ENCODE peak calls at places on chromosome 7, in nine cellular contexts. O, Q, Y, Z, R, W, C, K and A are unnamed samples.

GRCh38 chr7:21999896-22000295 is 54.2 kb upstream of the CDCA7L start:
- DNase-seq in O (peak), Q (no peak), Y (no peak), Z (peak), R (no peak), W (no peak), C (no peak), K (peak), A (no peak)

GRCh38 chr7:114100810-114101209 is 182.0 kb upstream of the PPP1R3A start:
- DNase-seq in O (no peak), Q (no peak), Y (no peak), Z (no peak), R (no peak), W (no peak), C (no peak), K (no peak), A (no peak)

GRCh38 chr7:30169585-30169978 is 34.8 kb downstream of the MTURN start:
- DNase-seq in O (peak), Q (no peak), Y (no peak), Z (peak), R (no peak), W (no peak), C (no peak), K (no peak), A (no peak)

GRCh38 chr7:44631458-44632115 is 25.2 kb downstream of the OGDH start:
- DNase-seq in O (no peak), Q (no peak), Y (peak), Z (no peak), R (no peak), W (peak), C (no peak), K (no peak), A (no peak)

GRCh38 chr7:148398844-148399365 is 191.7 kb upstream of the C7orf33 start:
- DNase-seq in O (no peak), Q (no peak), Y (no peak), Z (no peak), R (no peak), W (no peak), C (no peak), K (peak), A (no peak)

GRCh38 chr7:46352335-46352954 is 431.4 kb upstream of the IGFBP3 start:
- DNase-seq in O (peak), Q (no peak), Y (peak), Z (peak), R (peak), W (peak), C (peak), K (peak), A (peak)

GRCh38 chr7:96120445-96120844 is 201.5 kb downstream of the SLC25A13 start:
- DNase-seq in O (peak), Q (no peak), Y (no peak), Z (no peak), R (no peak), W (no peak), C (no peak), K (no peak), A (no peak)

GRCh38 chr7:22109761-22110160 is 164.1 kb upstream of the CDCA7L start:
- DNase-seq in O (peak), Q (peak), Y (peak), Z (peak), R (no peak), W (peak), C (peak), K (peak), A (peak)

GRCh38 chr7:67422601-67423000 is 426.0 kb downstream of the TYW1 start:
- DNase-seq in O (no peak), Q (no peak), Y (no peak), Z (no peak), R (no peak), W (no peak), C (no peak), K (no peak), A (no peak)

GRCh38 chr7:115274-115911 is 77.0 kb upstream of the FAM20C start:
- DNase-seq in O (peak), Q (no peak), Y (peak), Z (peak), R (no peak), W (peak), C (no peak), K (peak), A (peak)

GRCh38 chr7:36604801-36605200 is 119.5 kb downstream of the AOAH start:
- DNase-seq in O (no peak), Q (no peak), Y (no peak), Z (no peak), R (no peak), W (no peak), C (no peak), K (no peak), A (no peak)

GRCh38 chr7:44163591-44163990 is 22.5 kb upstream of the MYL7 start:
- DNase-seq in O (peak), Q (no peak), Y (peak), Z (peak), R (no peak), W (no peak), C (no peak), K (peak), A (peak)

GRCh38 chr7:104825099-104825498 is 188.9 kb upstream of the KMT2E start:
- DNase-seq in O (no peak), Q (no peak), Y (no peak), Z (no peak), R (no peak), W (no peak), C (no peak), K (no peak), A (no peak)

GRCh38 chr7:24978837-24979469 is 1.0 kb downstream of the OSBPL3 start:
- DNase-seq in O (no peak), Q (peak), Y (no peak), Z (no peak), R (peak), W (peak), C (peak), K (no peak), A (no peak)

GRCh38 chr7:24979863-24980694 is at the start of gene OSBPL3:
- DNase-seq in O (peak), Q (peak), Y (peak), Z (peak), R (peak), W (peak), C (peak), K (peak), A (peak)

GRCh38 chr7:24980695-24981543 is 941 bp upstream of the OSBPL3 start:
- DNase-seq in O (peak), Q (peak), Y (peak), Z (peak), R (no peak), W (peak), C (peak), K (peak), A (peak)

GRCh38 chr7:24981544-24981951 is 1.6 kb upstream of the OSBPL3 start:
- DNase-seq in O (peak), Q (peak), Y (peak), Z (peak), R (peak), W (peak), C (peak), K (peak), A (peak)

DNA sequence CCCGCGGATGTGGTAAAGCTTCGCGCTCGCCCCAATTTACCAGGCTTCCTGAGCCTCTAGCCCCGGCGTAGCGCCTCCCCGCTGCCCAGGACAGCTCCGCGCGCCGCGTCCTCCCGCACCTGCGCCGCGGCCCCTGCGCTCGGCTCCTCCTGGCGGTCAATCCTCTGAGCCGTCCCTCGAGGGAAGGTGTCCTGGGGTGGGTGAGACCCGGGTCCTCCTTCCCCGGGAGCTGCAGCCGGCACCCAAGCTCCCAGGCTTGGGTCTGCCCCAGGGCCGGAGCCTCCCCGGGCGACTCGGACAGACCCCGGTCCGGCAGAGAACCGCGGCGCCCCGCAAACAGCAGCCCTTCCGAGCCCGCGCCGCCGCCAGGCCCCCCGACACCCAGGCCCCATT is 512 bp downstream of the OSBPL3 start:
- DNase-seq in O (peak), Q (peak), Y (peak), Z (peak), R (peak), W (peak), C (peak), K (peak), A (peak)
- TF ChIP-seq CTCF in O (peak), Q (peak), Y (peak), Z (peak), R (peak), W (peak), C (peak), K (peak), A (peak)

GRCh38 chr7:17301491-17302101 is 3.1 kb downstream of the AHR start:
- DNase-seq in O (peak), Q (peak), Y (peak), Z (peak), R (peak), W (peak), C (peak), K (peak), A (peak)

GRCh38 chr7:17305387-17306171 is 7.1 kb downstream of the AHR start:
- DNase-seq in O (peak), Q (no peak), Y (no peak), Z (no peak), R (no peak), W (no peak), C (no peak), K (no peak), A (no peak)

GRCh38 chr7:17300012-17300411 is 1.6 kb downstream of the AHR start:
- DNase-seq in O (no peak), Q (no peak), Y (no peak), Z (no peak), R (no peak), W (no peak), C (no peak), K (no peak), A (no peak)

GRCh38 chr7:17304926-17305325 is 6.5 kb downstream of the AHR start:
- DNase-seq in O (peak), Q (no peak), Y (peak), Z (peak), R (no peak), W (peak), C (no peak), K (peak), A (no peak)

GRCh38 chr7:17302575-17303142 is 4.2 kb downstream of the AHR start:
- DNase-seq in O (peak), Q (no peak), Y (peak), Z (peak), R (no peak), W (no peak), C (peak), K (peak), A (no peak)
- TF ChIP-seq CTCF in O (peak), Q (no peak), Y (peak), Z (no peak), R (no peak), W (no peak), C (peak), K (peak), A (peak)

GRCh38 chr7:50406935-50407334 is 43.2 kb downstream of the FIGNL1 start:
- DNase-seq in O (no peak), Q (no peak), Y (no peak), Z (no peak), R (no peak), W (no peak), C (no peak), K (no peak), A (no peak)

GRCh38 chr7:50405246-50405645 is 44.9 kb downstream of the FIGNL1 start:
- DNase-seq in O (no peak), Q (no peak), Y (no peak), Z (no peak), R (no peak), W (no peak), C (peak), K (no peak), A (no peak)

GRCh38 chr7:50400114-50400513 is 50.0 kb downstream of the FIGNL1 start:
- DNase-seq in O (no peak), Q (no peak), Y (no peak), Z (no peak), R (no peak), W (no peak), C (no peak), K (no peak), A (peak)

GRCh38 chr7:50399635-50400034 is 50.5 kb downstream of the FIGNL1 start:
- DNase-seq in O (no peak), Q (no peak), Y (no peak), Z (no peak), R (no peak), W (no peak), C (no peak), K (no peak), A (peak)

DNA sequence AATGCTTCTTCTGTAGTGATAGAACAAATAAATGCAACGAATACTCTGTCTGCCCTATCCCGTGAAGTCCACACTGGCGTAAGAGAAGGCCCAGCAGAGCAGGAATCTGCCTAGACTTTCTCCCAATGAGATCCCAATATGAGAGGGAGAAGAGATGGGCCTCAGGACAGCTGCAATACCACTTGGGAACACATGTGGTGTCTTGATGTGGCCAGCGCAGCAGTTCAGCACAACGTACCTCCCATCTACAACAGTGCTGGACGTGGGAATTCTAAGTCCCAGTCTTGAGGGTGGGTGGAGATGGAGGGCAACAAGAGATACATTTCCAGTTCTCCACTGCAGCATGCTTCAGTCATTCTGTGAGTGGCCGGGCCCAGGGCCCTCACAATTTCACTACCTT is 45.8 kb downstream of the FIGNL1 start:
- DNase-seq in O (no peak), Q (no peak), Y (no peak), Z (no peak), R (no peak), W (no peak), C (no peak), K (no peak), A (no peak)
- TF ChIP-seq CTCF in O (no peak), Q (no peak), Y (no peak), Z (no peak), R (no peak), W (no peak), C (no peak), K (no peak), A (no peak)

GRCh38 chr7:132652507-132652906 is 76.2 kb upstream of the PLXNA4 start:
- DNase-seq in O (no peak), Q (no peak), Y (no peak), Z (no peak), R (no peak), W (no peak), C (no peak), K (no peak), A (peak)

GRCh38 chr7:132654150-132654549 is 77.9 kb upstream of the PLXNA4 start:
- DNase-seq in O (no peak), Q (no peak), Y (peak), Z (peak), R (no peak), W (no peak), C (peak), K (no peak), A (peak)

GRCh38 chr7:132655071-132655761 is 78.9 kb upstream of the PLXNA4 start:
- DNase-seq in O (peak), Q (peak), Y (peak), Z (peak), R (no peak), W (peak), C (peak), K (no peak), A (peak)

GRCh38 chr7:132653364-132653930 is 77.2 kb upstream of the PLXNA4 start:
- DNase-seq in O (no peak), Q (no peak), Y (no peak), Z (no peak), R (no peak), W (no peak), C (peak), K (no peak), A (no peak)

GRCh38 chr7:132656846-132657776 is 80.8 kb upstream of the PLXNA4 start:
- DNase-seq in O (no peak), Q (no peak), Y (peak), Z (peak), R (no peak), W (no peak), C (no peak), K (peak), A (no peak)
- TF ChIP-seq CTCF in O (peak), Q (no peak), Y (peak), Z (peak), R (peak), W (peak), C (peak), K (peak), A (peak)

DNA sequence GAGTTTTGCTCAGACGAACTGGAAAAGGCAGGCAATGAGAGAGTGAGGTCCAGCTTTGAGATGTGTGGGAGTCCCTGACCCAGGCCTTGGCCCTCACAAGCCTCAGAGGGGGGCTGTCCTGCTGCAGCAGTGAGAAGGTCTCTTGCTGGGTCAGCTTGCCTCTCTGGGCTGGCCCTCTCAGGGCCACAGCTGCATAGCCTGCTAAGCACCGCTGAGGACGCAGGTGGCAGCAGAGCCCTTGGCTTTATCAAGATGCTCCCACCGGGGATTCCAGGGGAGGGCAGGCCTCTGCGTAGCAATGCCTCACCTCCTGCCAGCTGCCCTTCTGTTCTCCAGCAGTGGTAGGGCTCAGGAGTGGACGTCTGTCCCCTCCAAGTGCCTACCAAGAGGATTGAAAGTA is 128.7 kb downstream of the COBL start:
- DNase-seq in O (no peak), Q (no peak), Y (no peak), Z (no peak), R (peak), W (peak), C (no peak), K (no peak), A (no peak)
- TF ChIP-seq CTCF in O (no peak), Q (no peak), Y (no peak), Z (no peak), R (peak), W (peak), C (no peak), K (no peak), A (no peak)

DNA sequence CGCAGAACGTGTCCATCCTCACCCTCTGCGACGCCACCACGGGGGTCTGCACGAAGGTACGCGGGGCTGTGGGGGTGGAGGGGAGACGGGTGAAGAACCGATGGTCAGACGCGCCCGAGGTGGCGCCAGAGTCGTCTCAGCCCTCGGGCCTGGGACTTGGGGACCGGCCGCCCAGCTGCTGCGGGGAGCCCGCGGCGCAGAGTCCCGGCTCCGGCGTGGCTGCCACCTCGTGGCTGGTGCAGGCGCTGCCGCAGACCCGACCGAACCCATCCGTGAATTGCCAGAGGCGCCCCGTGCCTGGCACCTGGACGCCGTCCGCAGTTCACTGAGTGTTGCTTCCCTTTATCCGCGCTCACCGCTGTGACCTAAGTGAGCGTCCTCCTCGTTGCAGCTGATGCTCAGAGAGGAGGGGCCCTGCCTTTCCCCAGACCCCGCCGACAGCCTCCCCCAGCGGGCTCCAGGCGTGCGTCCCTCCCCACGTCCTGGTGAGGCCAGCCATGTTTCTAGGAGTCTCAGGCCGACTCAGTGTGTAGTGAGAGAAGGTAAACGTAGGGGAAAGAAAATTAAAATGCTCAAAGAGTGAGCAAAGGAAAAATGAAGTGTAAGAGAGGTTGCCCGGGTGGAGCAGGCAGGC is 208.7 kb downstream of the PAXIP1 start:
- DNase-seq in O (no peak), Q (peak), Y (no peak), Z (no peak), R (peak), W (no peak), C (no peak), K (no peak), A (no peak)
- TF ChIP-seq CTCF in O (no peak), Q (peak), Y (no peak), Z (no peak), R (peak), W (peak), C (no peak), K (no peak), A (no peak)